ENCODE peak calls at places on chromosomes 13 and 19, in nine cellular contexts. T is AG04450, R is A549, P is lower leg skin, J is tibial nerve, A is brain microvascular endothelial cell, Q is suprapubic skin, C is lung, O is transverse colon. K is an unnamed sample.

GRCh38 chr19:45123440-45123850 is 30.5 kb downstream of the PPP1R37 start:
- DNase-seq in A (no peak), J (no peak), C (no peak), R (no peak), Q (no peak), O (no peak), P (peak; percentile 31), T (no peak), K (peak; percentile 77)

GRCh38 chr19:46756544-46756888 is 10.3 kb upstream of the STRN4 start:
- DNase-seq in C (no peak), Q (no peak), O (no peak), R (no peak), A (no peak), T (no peak), P (no peak), J (no peak), K (no peak)

GRCh38 chr13:51825165-51825592 is 19.8 kb downstream of the TMEM272 start:
- DNase-seq in C (no peak), O (no peak), T (no peak), Q (no peak), J (no peak), P (no peak), R (no peak), A (no peak), K (no peak)

GRCh38 chr19:29665826-29666633 is 769 bp downstream of the PLEKHF1 start:
- DNase-seq in O (peak; percentile 41), Q (no peak), T (no peak), C (no peak), J (no peak), A (peak; percentile 11), R (no peak), P (no peak), K (peak; percentile 28)

GRCh38 chr13:29888306-29888705 is 37.9 kb upstream of the UBL3 start:
- DNase-seq in O (no peak), P (no peak), C (no peak), Q (no peak), T (no peak), R (no peak), J (no peak), A (no peak), K (no peak)

GRCh38 chr19:48244289-48244688 is 11.4 kb downstream of the CARD8 start:
- DNase-seq in C (no peak), R (no peak), P (no peak), A (peak; percentile 26), Q (no peak), T (no peak), J (no peak), O (no peak), K (no peak)

GRCh38 chr13:35978607-35979316 is 152.4 kb downstream of the DCLK1 start:
- DNase-seq in J (no peak), O (no peak), C (peak; percentile 46), T (no peak), A (peak; percentile 81), Q (no peak), P (peak; percentile 62), R (peak; percentile 12), K (peak; percentile 40)

GRCh38 chr13:42057918-42058530 is 9.6 kb downstream of the DGKH start:
- DNase-seq in R (no peak), O (no peak), T (no peak), C (no peak), Q (no peak), J (no peak), P (no peak), A (no peak), K (no peak)

GRCh38 chr13:25085125-25085742 is 10.7 kb upstream of the PABPC3 start:
- DNase-seq in O (peak; percentile 9), P (no peak), C (no peak), T (no peak), Q (no peak), J (no peak), A (peak; percentile 51), R (peak; percentile 25), K (peak; percentile 46)

GRCh38 chr19:7842661-7843294 is 12.8 kb downstream of the EVI5L start:
- DNase-seq in R (no peak), J (no peak), A (no peak), O (no peak), C (no peak), Q (no peak), P (no peak), T (no peak), K (no peak)

GRCh38 chr13:76019421-76020044 is 383.4 kb downstream of the LMO7 start:
- DNase-seq in A (no peak), C (no peak), R (no peak), J (no peak), T (no peak), P (no peak), Q (no peak), O (no peak), K (no peak)

GRCh38 chr19:16608290-16608704 is 19.7 kb downstream of the MED26 start:
- DNase-seq in A (peak; percentile 75), J (no peak), Q (no peak), T (peak; percentile 56), O (peak; percentile 60), R (no peak), C (no peak), P (peak; percentile 82), K (no peak)

GRCh38 chr19:8324186-8325050 is 3.1 kb downstream of the RPS28 start:
- DNase-seq in Q (no peak), J (no peak), R (no peak), T (no peak), O (no peak), C (no peak), A (no peak), P (no peak), K (no peak)

DNA sequence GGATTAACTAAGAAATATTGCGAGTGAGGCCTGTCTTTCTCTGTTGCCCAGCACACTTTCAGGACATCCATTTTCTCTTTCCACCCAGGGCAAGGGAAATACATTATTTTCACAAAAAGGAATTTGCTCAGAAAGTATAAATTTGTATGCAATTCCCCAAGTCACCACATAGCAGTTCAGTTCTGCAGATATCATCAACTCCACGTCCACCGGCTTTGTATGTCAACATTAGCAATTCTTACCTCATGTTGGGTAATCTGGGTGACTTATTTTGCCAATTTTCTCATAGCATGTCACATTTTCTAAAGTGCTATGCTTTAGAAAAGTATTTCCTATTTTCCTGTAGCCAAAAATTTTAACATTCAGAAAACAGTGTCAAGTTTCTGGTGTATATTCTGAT is 501.8 kb downstream of the EFNB2 start:
- DNase-seq in Q (no peak), A (peak; percentile 47), P (no peak), T (peak; percentile 15), J (no peak), O (no peak), C (no peak), R (peak; percentile 3), K (no peak)
- TF ChIP-seq CTCF in Q (no peak), A (peak; percentile 60), P (no peak), T (peak; percentile 54), J (peak; percentile 35), O (no peak), C (no peak), R (no peak), K (no peak)

GRCh38 chr13:54185785-54186184 is 1157.2 kb downstream of the OLFM4 start:
- DNase-seq in C (no peak), J (no peak), R (no peak), Q (no peak), A (no peak), T (no peak), P (no peak), O (no peak), K (no peak)
- TF ChIP-seq CTCF in C (no peak), J (no peak), R (no peak), Q (no peak), A (no peak), T (no peak), P (no peak), O (no peak), K (no peak)

DNA sequence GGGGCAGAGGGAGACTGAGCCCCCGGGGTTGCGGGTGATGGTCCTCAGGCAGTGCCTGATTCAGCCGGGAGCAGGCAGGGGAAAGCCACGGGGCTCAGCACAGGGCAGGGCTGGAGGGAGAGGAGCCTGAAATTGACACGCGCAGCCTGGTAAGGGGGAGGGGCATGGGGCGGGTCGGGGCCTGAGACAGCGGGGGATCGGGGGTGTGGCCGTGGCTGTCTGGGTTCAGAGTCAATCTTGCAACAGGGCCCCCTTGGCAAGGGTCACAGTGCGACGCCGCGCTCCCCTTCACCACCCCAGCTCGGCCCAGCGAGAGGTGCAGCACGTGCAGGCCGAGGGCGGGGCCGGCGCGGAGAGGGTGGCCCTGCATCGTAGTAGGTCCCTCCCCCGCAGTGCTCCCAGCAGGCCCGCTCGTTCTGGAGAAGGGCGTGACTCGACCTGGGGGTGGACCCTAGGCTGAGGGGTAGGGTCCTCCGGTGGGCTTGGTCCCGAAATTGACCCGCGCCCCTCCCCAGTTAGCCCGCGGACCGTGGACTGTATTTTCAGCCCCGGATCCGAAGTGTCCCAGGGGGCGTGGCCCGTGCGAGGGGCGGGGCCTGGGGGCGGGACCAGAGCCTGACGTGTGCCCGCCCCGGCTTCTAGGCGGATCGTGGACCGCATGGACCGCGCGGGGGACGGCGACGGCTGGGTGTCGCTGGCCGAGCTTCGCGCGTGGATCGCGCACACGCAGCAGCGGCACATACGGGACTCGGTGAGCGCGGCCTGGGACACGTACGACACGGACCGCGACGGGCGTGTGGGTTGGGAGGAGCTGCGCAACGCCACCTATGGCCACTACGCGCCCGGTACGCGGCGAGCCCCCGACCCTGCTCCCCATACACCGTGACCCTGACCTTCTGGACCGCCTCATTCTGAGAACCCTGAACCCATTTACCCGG is 6.0 kb downstream of the RCN3 start:
- DNase-seq in T (no peak), A (peak; percentile 44), P (peak; percentile 71), C (peak; percentile 71), O (peak; percentile 69), R (peak; percentile 79), J (peak; percentile 63), Q (peak; percentile 90), K (peak; percentile 83)
- TF ChIP-seq CTCF in T (peak; percentile 25), A (peak; percentile 48), P (no peak), C (no peak), O (peak; percentile 20), R (peak; percentile 49), J (peak; percentile 39), Q (no peak), K (peak; percentile 56)

GRCh38 chr13:54484166-54484565 is 1455.6 kb downstream of the OLFM4 start:
- DNase-seq in O (no peak), J (no peak), R (no peak), T (no peak), Q (no peak), A (no peak), P (no peak), C (no peak), K (no peak)

GRCh38 chr13:54489359-54489758 is 1460.7 kb downstream of the OLFM4 start:
- DNase-seq in R (no peak), T (no peak), C (no peak), P (no peak), A (no peak), Q (no peak), O (no peak), J (no peak), K (no peak)

DNA sequence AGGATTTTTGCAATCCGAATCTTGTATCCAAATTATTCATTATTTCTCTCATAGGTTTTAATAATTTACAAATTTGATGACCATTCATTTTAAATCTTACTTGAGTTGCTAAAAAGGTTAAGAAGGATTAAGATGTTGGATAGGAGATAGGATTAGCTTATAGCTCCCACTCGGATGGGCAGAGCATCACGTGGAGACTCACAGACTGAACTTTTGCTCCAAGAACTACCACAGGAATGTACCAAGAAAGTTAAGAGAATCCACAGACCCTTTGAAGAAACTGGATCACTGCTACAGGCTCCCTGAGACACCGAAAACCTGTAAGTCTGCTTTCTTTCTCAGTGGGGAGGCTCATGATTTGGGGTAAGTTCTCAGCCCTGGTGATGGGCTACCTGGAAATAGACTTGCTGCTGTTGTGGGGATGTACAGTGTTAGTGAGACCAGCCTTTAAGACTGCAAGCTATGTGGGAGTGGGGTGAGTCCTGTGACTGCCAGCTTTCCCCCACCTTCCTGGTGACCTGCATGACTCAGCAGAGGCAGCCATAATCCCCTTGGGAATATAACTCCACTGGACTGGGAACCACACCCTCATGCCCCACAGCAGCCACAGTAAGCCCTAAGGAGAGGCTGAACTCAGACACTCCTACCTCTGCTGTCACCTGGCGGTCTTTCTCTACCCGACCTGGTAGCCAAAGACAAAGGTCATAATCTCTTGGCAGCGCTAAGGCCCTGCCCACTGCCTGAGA is 1458.0 kb downstream of the OLFM4 start:
- DNase-seq in J (no peak), A (no peak), O (no peak), Q (no peak), R (no peak), C (no peak), P (no peak), T (no peak), K (no peak)
- TF ChIP-seq CTCF in J (no peak), A (no peak), O (no peak), Q (no peak), R (no peak), C (no peak), P (no peak), T (no peak), K (no peak)

K was measured in Calu3.